ENCODE peak calls at places on chromosomes 7 and 10, in six cellular contexts. M is OCI-LY7; B is glutamatergic neuron; K is activated naive CD8-positive, alpha-beta T cell treated with anti-CD3 and anti-CD28 coated beads for 36 hours; Y is CD4-positive, alpha-beta T cell; H is stimulated activated CD8-positive, alpha-beta memory T cell treated with anti-CD3 and anti-CD28 coated beads, Interleukin-12 subunit alpha, Interleukin-12 subunit beta, amount 100 ng/mL, for 4 hours. N is an unnamed sample.

GRCh38 chr10:101839002-101839401 is 4.6 kb downstream of the KCNIP2 start:
- DNase-seq in M (no peak), B (no peak), K (no peak), Y (no peak), H (no peak), N (no peak)

GRCh38 chr7:73830872-73831655 is at the start of gene CLDN4:
- DNase-seq in M (no peak), B (peak), K (no peak), Y (no peak), H (no peak), N (peak)

GRCh38 chr7:143980746-143981510 is 19.2 kb upstream of the OR6B1 start:
- DNase-seq in M (no peak), B (no peak), K (no peak), Y (no peak), H (no peak), N (no peak)

GRCh38 chr7:120725376-120726039 is 132.4 kb downstream of the TSPAN12 start:
- DNase-seq in M (peak), B (no peak), K (no peak), Y (no peak), H (no peak), N (no peak)

GRCh38 chr10:125868372-125868975 is 12.6 kb downstream of the DHX32 start:
- DNase-seq in M (peak), B (no peak), K (no peak), Y (no peak), H (no peak), N (peak)

GRCh38 chr7:45638916-45639315 is 64.7 kb downstream of the ADCY1 start:
- DNase-seq in M (no peak), B (no peak), K (no peak), Y (no peak), H (no peak), N (no peak)

GRCh38 chr10:31031205-31031665 is 430 bp downstream of the ZNF438 start:
- DNase-seq in M (no peak), B (no peak), K (no peak), Y (no peak), H (no peak), N (no peak)

GRCh38 chr10:117226813-117227451 is 14.0 kb upstream of the SLC18A2 start:
- DNase-seq in M (no peak), B (peak), K (no peak), Y (no peak), H (no peak), N (no peak)

GRCh38 chr7:16668049-16668858 is 22.3 kb downstream of the BZW2 start:
- DNase-seq in M (no peak), B (no peak), K (no peak), Y (no peak), H (no peak), N (no peak)

GRCh38 chr10:49631975-49632374 is 18.1 kb downstream of the CHAT start:
- DNase-seq in M (no peak), B (no peak), K (no peak), Y (no peak), H (no peak), N (no peak)

GRCh38 chr10:112082134-112082533 is 101.4 kb downstream of the GPAM start:
- DNase-seq in M (no peak), B (no peak), K (no peak), Y (no peak), H (no peak), N (no peak)

GRCh38 chr10:86046845-86047460 is 319.6 kb downstream of the GRID1 start:
- DNase-seq in M (no peak), B (no peak), K (peak), Y (no peak), H (no peak), N (no peak)

GRCh38 chr10:71312840-71313789 is 5.9 kb upstream of the SLC29A3 start:
- DNase-seq in M (no peak), B (no peak), K (no peak), Y (no peak), H (no peak), N (no peak)

GRCh38 chr7:30302656-30303311 is 18.4 kb downstream of the ZNRF2 start:
- DNase-seq in M (no peak), B (no peak), K (no peak), Y (no peak), H (no peak), N (no peak)